ENCODE peak calls at places on chromosomes 2 and 18, in six cellular contexts. L is mesendoderm, X is H9, F is mesenchymal stem cell, T is neuronal stem cell, Q is H1. V is an unnamed sample.
A peak's percentile ranks its signal among the peaks of the same experiment; 100 is the strongest.

GRCh38 chr2:143524001-143524608 is 394.9 kb downstream of the ARHGAP15 start:
- DNase-seq in Q (no peak), F (peak; percentile 80), T (no peak), X (no peak), L (no peak), V (peak; percentile 54)

GRCh38 chr18:70337139-70337972 is 48.5 kb downstream of the SOCS6 start:
- DNase-seq in F (peak; percentile 93), L (peak; percentile 96), T (peak; percentile 6), X (peak; percentile 69), Q (no peak), V (peak; percentile 92)

GRCh38 chr2:227853765-227854271 is 17.6 kb upstream of the DAW1 start:
- DNase-seq in X (no peak), T (no peak), L (no peak), F (peak; percentile 28), Q (no peak), V (peak; percentile 30)

GRCh38 chr2:23433282-23433681 is 48.3 kb downstream of the KLHL29 start:
- DNase-seq in L (no peak), Q (peak; percentile 33), T (no peak), F (no peak), X (no peak), V (no peak)

GRCh38 chr2:57396364-57397098 is 650.1 kb upstream of the VRK2 start:
- DNase-seq in F (no peak), T (no peak), X (peak; percentile 38), L (peak; percentile 47), Q (no peak), V (no peak)

GRCh38 chr2:150911766-150912280 is 349.8 kb downstream of the RBM43 start:
- DNase-seq in T (no peak), L (peak; percentile 58), X (peak; percentile 30), Q (no peak), F (peak; percentile 85), V (peak; percentile 95)

GRCh38 chr2:172273910-172274571 is 153.3 kb upstream of the ITGA6 start:
- DNase-seq in T (no peak), Q (no peak), X (no peak), F (no peak), L (no peak), V (no peak)

GRCh38 chr18:7349181-7349837 is 118.4 kb downstream of the LRRC30 start:
- DNase-seq in T (no peak), Q (no peak), X (no peak), L (peak; percentile 33), F (no peak), V (no peak)

GRCh38 chr2:206164261-206164862 is 4.7 kb downstream of the EEF1B2 start:
- DNase-seq in L (peak; percentile 51), T (peak; percentile 61), Q (peak; percentile 73), X (no peak), F (peak; percentile 59), V (peak; percentile 41)

GRCh38 chr2:101106453-101107181 is 44.6 kb downstream of the TBC1D8 start:
- DNase-seq in L (no peak), Q (no peak), F (peak; percentile 56), X (no peak), T (no peak), V (peak; percentile 1)

GRCh38 chr18:50879302-50880107 is 587 bp downstream of the ME2 start:
- DNase-seq in L (peak; percentile 69), X (peak; percentile 39), Q (no peak), F (peak; percentile 65), T (peak; percentile 31), V (peak; percentile 38)

GRCh38 chr2:128817171-128817570 is 498.5 kb upstream of the HS6ST1 start:
- DNase-seq in X (peak; percentile 26), T (no peak), F (no peak), L (peak; percentile 49), Q (no peak), V (no peak)

GRCh38 chr2:129857200-129857599 is 122.3 kb upstream of the RAB6C start:
- DNase-seq in Q (no peak), X (no peak), F (no peak), L (no peak), T (no peak), V (no peak)

GRCh38 chr2:212929116-212929515 is 222.3 kb downstream of the IKZF2 start:
- DNase-seq in Q (no peak), T (no peak), L (no peak), X (no peak), F (no peak), V (no peak)

GRCh38 chr2:12723741-12724463 is 7.2 kb downstream of the TRIB2 start:
- DNase-seq in Q (no peak), X (no peak), F (no peak), T (no peak), L (peak; percentile 3), V (no peak)

GRCh38 chr2:240163844-240164574 is 23.6 kb upstream of the OTOS start:
- DNase-seq in F (no peak), L (no peak), X (no peak), Q (no peak), T (no peak), V (no peak)

GRCh38 chr2:170744248-170745002 is 25.8 kb upstream of the ERICH2 start:
- DNase-seq in F (peak; percentile 15), Q (no peak), T (no peak), L (no peak), X (no peak), V (no peak)

GRCh38 chr2:167508709-167509108 is 620.4 kb downstream of the XIRP2 start:
- DNase-seq in X (no peak), T (no peak), L (no peak), Q (no peak), F (no peak), V (no peak)
- H2BK15ac ChIP-seq in X (no peak overlapping the region), T (no peak overlapping the region), L (no peak overlapping the region), Q (no peak overlapping the region), F (no peak overlapping the region), V (no peak overlapping the region)

GRCh38 chr18:54147439-54147838 is 77.0 kb downstream of the MBD2 start:
- DNase-seq in F (no peak), L (no peak), T (no peak), X (no peak), Q (no peak), V (no peak)
- H2BK15ac ChIP-seq in F (no peak overlapping the region), L (no peak overlapping the region), T (no peak overlapping the region), X (no peak overlapping the region), Q (no peak overlapping the region), V (no peak overlapping the region)

GRCh38 chr2:207706936-207707860 is 4.2 kb upstream of the CCNYL1 start:
- DNase-seq in L (peak; percentile 53), Q (no peak), F (peak; percentile 5), T (no peak), X (no peak), V (no peak)

GRCh38 chr2:207716061-207716460 is 4.6 kb downstream of the CCNYL1 start:
- DNase-seq in X (no peak), F (no peak), L (no peak), T (no peak), Q (no peak), V (no peak)

GRCh38 chr2:207711750-207712487 is 479 bp downstream of the CCNYL1 start:
- DNase-seq in T (peak; percentile 30), Q (no peak), F (peak; percentile 66), X (peak; percentile 51), L (peak; percentile 59), V (peak; percentile 33)

GRCh38 chr2:207710814-207711740 is at the start of gene CCNYL1:
- DNase-seq in Q (peak; percentile 95), X (peak; percentile 100), L (peak; percentile 100), F (peak; percentile 99), T (peak; percentile 98), V (peak; percentile 99)
- H2BK15ac ChIP-seq in Q (peak within 1 kb of the TSS; percentile 25), X (no peak within 1 kb of the TSS), L (no peak within 1 kb of the TSS), F (no peak within 1 kb of the TSS), T (peak within 1 kb of the TSS; percentile 67), V (no peak within 1 kb of the TSS)

DNA sequence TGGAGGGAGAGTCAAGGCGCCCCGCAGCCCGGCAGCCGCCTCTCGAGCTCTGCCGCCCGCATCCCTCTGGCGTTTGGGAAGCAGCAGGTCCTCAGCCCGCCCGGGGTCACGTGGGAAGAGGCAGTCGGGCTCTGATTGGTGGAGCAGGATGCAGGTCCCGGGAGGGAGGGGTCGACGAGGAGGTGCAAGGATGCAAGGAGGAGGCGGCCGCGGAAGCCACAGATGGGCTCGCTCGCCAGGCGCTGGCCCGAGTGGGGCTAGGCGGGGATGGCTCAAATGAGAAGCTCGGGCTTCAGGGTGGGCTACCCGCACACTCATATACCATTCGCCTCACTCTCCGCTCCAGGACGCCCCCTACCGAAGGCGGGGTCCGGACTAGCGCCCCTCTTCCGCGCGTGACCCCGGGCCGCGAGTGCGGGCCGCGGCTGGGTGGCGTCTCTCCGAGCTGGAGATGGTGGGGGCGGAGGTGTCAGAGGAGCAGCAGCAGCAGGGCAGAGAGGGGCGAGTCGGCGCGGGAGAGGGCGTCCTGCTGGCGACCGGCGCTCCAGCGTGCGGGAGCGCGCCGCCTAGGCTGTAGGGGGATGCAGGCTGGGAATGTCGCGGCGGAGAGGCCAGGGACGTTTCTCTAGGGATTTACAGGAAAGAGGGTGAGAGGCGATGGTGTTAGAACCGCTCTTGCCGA is at the start of gene TMEFF2:
- DNase-seq in F (peak; percentile 58), X (peak; percentile 97), Q (peak; percentile 93), L (peak; percentile 94), T (peak; percentile 89), V (peak; percentile 83)
- H2BK15ac ChIP-seq in F (no peak within 1 kb of the TSS), X (no peak within 1 kb of the TSS), Q (no peak within 1 kb of the TSS), L (no peak within 1 kb of the TSS), T (peak within 1 kb of the TSS; percentile 92), V (no peak within 1 kb of the TSS)

GRCh38 chr18:23103449-23103848 is 31.8 kb upstream of the CABLES1 start:
- DNase-seq in T (no peak), L (peak; percentile 30), X (no peak), F (no peak), Q (no peak), V (no peak)

GRCh38 chr18:23102498-23103260 is 32.6 kb upstream of the CABLES1 start:
- DNase-seq in T (no peak), L (no peak), X (no peak), F (no peak), Q (no peak), V (no peak)

GRCh38 chr18:23094411-23095165 is 40.7 kb upstream of the CABLES1 start:
- DNase-seq in T (no peak), L (no peak), Q (peak; percentile 56), X (peak; percentile 48), F (no peak), V (no peak)

GRCh38 chr18:23095463-23095862 is 39.8 kb upstream of the CABLES1 start:
- DNase-seq in Q (no peak), F (no peak), L (no peak), T (no peak), X (no peak), V (no peak)

GRCh38 chr18:23099621-23100020 is 35.7 kb upstream of the CABLES1 start:
- DNase-seq in Q (no peak), F (peak; percentile 61), X (no peak), L (no peak), T (no peak), V (no peak)
- H2BK15ac ChIP-seq in Q (no peak overlapping the region), F (no peak overlapping the region), X (no peak overlapping the region), L (no peak overlapping the region), T (no peak overlapping the region), V (peak overlapping the region; percentile 38)

V was measured in IMR-90.